ENCODE peak calls at places on chromosomes 3 and 15, in six cellular contexts. A is spleen; C is fibroblast of lung; S is CD4-positive, alpha-beta memory T cell; O is HCT116; F is SK-N-SH. J is an unnamed sample.

GRCh38 chr3:124812291-124813265 is 74.6 kb downstream of the ITGB5 start:
- DNase-seq in A (no peak), C (peak; percentile 99), S (no peak), O (peak; percentile 82), F (no peak), J (peak; percentile 87)

GRCh38 chr3:16455001-16455400 is 58.5 kb downstream of the RFTN1 start:
- DNase-seq in A (no peak), C (peak; percentile 43), S (no peak), O (no peak), F (no peak), J (no peak)

GRCh38 chr3:127565711-127566110 is 24.8 kb downstream of the TPRA1 start:
- DNase-seq in A (no peak), C (no peak), S (no peak), O (no peak), F (no peak), J (no peak)

GRCh38 chr3:194869482-194870169 is 183.9 kb downstream of the FAM43A start:
- DNase-seq in A (no peak), C (peak; percentile 73), S (no peak), O (peak; percentile 69), F (no peak), J (peak; percentile 97)

GRCh38 chr15:62138124-62138523 is 27.0 kb downstream of the C2CD4B start:
- DNase-seq in A (no peak), C (peak; percentile 73), S (no peak), O (no peak), F (no peak), J (peak; percentile 65)

GRCh38 chr15:71691322-71691699 is 119.0 kb upstream of the NR2E3 start:
- DNase-seq in A (no peak), C (no peak), S (no peak), O (no peak), F (no peak), J (no peak)

GRCh38 chr3:24185738-24186384 is 240.8 kb downstream of the NR1D2 start:
- DNase-seq in A (no peak), C (peak; percentile 77), S (no peak), O (peak; percentile 69), F (peak; percentile 44), J (peak; percentile 25)

GRCh38 chr3:113132571-113132996 is 78.8 kb upstream of the BOC start:
- DNase-seq in A (no peak), C (peak; percentile 55), S (no peak), O (no peak), F (no peak), J (no peak)

GRCh38 chr3:64084640-64085039 is 61.3 kb upstream of the PSMD6 start:
- DNase-seq in A (no peak), C (peak; percentile 24), S (no peak), O (peak; percentile 26), F (no peak), J (peak; percentile 4)

GRCh38 chr3:158791259-158791920 is 10.5 kb upstream of the MFSD1 start:
- DNase-seq in A (no peak), C (peak; percentile 88), S (peak; percentile 51), O (peak; percentile 48), F (peak; percentile 45), J (peak; percentile 52)

GRCh38 chr3:160473978-160474377 is 24.4 kb upstream of the TRIM59 start:
- DNase-seq in A (no peak), C (peak; percentile 90), S (no peak), O (no peak), F (peak; percentile 71), J (no peak)

GRCh38 chr3:168467085-168467714 is 371.5 kb upstream of the GOLIM4 start:
- DNase-seq in A (no peak), C (peak; percentile 79), S (no peak), O (no peak), F (peak; percentile 23), J (peak; percentile 15)

GRCh38 chr15:72365844-72366243 is 10.0 kb downstream of the HEXA start:
- DNase-seq in A (no peak), C (no peak), S (peak; percentile 68), O (no peak), F (no peak), J (no peak)

GRCh38 chr3:34183114-34183513 is 384.7 kb downstream of the PDCD6IP start:
- DNase-seq in A (no peak), C (no peak), S (no peak), O (no peak), F (no peak), J (no peak)

GRCh38 chr15:98421419-98422085 is 226.8 kb upstream of the IGF1R start:
- DNase-seq in A (peak; percentile 89), C (peak; percentile 30), S (peak; percentile 39), O (peak; percentile 10), F (peak; percentile 92), J (peak; percentile 59)

GRCh38 chr3:101026881-101027678 is 33.9 kb upstream of the ABI3BP start:
- DNase-seq in A (no peak), C (no peak), S (no peak), O (no peak), F (no peak), J (no peak)

GRCh38 chr3:106333911-106334618 is 465.3 kb upstream of the CBLB start:
- DNase-seq in A (no peak), C (peak; percentile 68), S (peak; percentile 66), O (no peak), F (no peak), J (no peak)

DNA sequence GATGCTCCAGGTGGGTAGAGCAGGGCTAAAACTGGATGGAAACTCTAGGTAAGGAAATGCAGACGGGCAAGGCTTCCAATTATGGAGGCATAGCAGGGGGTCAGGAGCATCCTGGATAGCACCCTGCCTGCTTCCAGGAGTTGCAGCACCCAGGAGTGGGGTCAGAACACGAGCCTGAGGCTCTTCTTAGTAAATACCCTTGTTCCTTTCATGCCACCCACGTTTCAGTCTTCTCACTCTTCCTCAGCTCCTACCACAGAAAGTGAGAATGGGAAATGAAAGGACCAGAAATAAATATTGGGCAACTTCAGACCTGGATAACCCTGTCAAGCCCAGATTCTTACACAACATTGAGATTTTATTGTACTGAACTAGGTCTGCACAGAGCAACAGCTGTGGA is 16.4 kb downstream of the CCR1 start:
- DNase-seq in A (no peak), C (no peak), S (no peak), O (no peak), F (no peak), J (no peak)
- H3K27me3 ChIP-seq in A (no peaks in the 10 kb centered on the region), C (no peaks in the 10 kb centered on the region), S (no peaks in the 10 kb centered on the region), O (no peaks in the 10 kb centered on the region), F (no peaks in the 10 kb centered on the region), J (no peaks in the 10 kb centered on the region)

GRCh38 chr3:52537726-52538421 is 1.5 kb downstream of the UQCC5 start:
- DNase-seq in A (no peak), C (no peak), S (no peak), O (no peak), F (no peak), J (no peak)
- H3K9me3 ChIP-seq in A (no peaks in the 10 kb centered on the region), C (no peaks in the 10 kb centered on the region), S (no peaks in the 10 kb centered on the region), O (no peaks in the 10 kb centered on the region), F (no peaks in the 10 kb centered on the region), J (no peaks in the 10 kb centered on the region)

DNA sequence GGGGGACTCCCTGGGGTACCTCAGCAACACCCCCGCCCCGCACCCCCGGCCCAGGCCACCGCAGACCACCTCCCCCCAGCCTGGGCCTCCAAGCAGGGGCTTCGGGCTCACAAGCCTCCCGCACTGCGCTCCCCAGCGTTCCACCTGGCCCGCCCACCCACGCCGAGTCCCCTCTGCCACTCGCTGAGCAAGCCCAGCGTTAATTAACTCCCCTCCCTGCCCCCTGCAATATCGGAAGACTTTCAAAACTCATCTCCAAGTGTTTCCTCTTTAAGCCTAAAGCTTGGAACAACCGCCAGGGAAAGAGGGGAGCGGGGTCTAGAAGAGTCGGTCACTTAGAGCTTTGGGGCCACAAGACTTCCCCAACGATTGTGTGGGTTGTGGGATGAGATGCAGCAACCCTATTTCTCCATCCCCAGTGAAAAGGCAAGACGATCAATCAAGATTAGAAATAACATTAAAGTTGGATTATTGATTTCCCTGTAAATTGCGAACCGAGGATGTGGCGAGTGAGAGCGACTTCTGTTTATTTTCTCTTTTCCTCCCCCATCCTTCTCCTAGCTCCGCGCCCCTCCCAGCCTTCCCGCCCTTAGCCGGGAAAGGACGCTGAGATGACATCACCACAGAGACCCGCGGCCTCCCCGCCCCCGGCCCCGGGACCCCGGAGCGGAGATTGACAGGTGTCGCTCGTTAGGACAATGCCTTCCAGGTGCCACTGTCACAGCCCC is 30.2 kb downstream of the NR2F2 start:
- DNase-seq in A (no peak), C (no peak), S (no peak), O (no peak), F (peak; percentile 22), J (no peak)
- H3K27me3 ChIP-seq in A (no peaks in the 10 kb centered on the region), C (no peaks in the 10 kb centered on the region), S (peaks cover 35% of the 10 kb centered on the region), O (no peaks in the 10 kb centered on the region), F (peaks cover 90% of the 10 kb centered on the region), J (no peaks in the 10 kb centered on the region)

GRCh38 chr15:95600884-95601283 is 729.6 kb upstream of the NR2F2 start:
- DNase-seq in A (no peak), C (no peak), S (no peak), O (no peak), F (no peak), J (no peak)
- H3K9me3 ChIP-seq in A (no peaks in the 10 kb centered on the region), C (no peaks in the 10 kb centered on the region), S (no peaks in the 10 kb centered on the region), O (no peaks in the 10 kb centered on the region), F (no peaks in the 10 kb centered on the region), J (no peaks in the 10 kb centered on the region)

GRCh38 chr15:52801748-52802085 is 11.6 kb upstream of the ONECUT1 start:
- DNase-seq in A (no peak), C (no peak), S (no peak), O (no peak), F (no peak), J (no peak)

GRCh38 chr15:52802110-52802509 is 12.0 kb upstream of the ONECUT1 start:
- DNase-seq in A (no peak), C (no peak), S (no peak), O (no peak), F (no peak), J (no peak)

GRCh38 chr15:52804526-52805081 is 14.5 kb upstream of the ONECUT1 start:
- DNase-seq in A (no peak), C (no peak), S (no peak), O (no peak), F (no peak), J (no peak)

GRCh38 chr15:52805351-52806283 is 15.5 kb upstream of the ONECUT1 start:
- DNase-seq in A (peak; percentile 74), C (no peak), S (no peak), O (no peak), F (peak; percentile 60), J (no peak)

DNA sequence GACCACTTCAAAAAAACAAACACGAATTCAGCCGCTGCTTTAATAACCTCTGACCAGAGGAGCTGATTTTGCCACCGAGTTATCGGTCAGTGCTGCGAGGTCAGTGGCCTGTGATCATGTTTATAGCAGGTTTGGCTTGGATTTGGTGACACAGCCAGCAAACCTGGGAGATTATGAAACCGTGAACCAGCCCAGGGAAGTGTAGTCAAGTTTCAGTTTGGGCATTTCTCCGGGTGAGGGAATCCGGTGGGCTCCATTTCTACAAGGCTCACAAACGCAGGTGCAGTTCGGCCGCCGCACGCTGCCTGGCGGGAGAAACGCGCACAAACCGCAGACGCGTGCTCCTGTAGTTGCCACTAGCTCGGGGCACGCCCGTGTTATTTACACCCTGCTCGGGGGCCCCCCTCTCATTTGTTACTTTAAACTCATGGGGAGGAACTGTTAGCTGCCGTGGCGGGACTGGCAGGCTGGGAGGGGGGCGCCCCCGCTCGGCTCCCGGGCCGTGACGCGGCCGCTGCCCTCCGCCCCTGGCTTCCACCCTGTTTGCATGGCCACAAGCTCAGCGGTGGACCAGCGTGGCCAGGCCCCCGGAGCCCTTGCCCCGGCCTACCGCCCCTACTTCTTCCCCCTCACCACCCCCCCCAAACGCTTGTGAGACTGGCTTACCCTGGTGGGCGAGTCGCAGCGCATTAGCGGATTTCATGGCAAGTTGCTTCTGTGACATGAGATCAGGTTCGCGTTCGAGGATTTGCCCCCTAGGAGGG is 13.6 kb upstream of the ONECUT1 start:
- DNase-seq in A (no peak), C (no peak), S (no peak), O (no peak), F (no peak), J (no peak)
- H3K27me3 ChIP-seq in A (peaks cover 20% of the 10 kb centered on the region), C (peaks cover 73% of the 10 kb centered on the region), S (peaks cover 86% of the 10 kb centered on the region), O (peaks cover 8% of the 10 kb centered on the region), F (peaks cover 84% of the 10 kb centered on the region), J (peaks cover 7% of the 10 kb centered on the region)